ENCODE peak calls at places on chromosomes 4 and X, in ten cellular contexts. One of them, this sample, is unnamed.

GRCh38 chrX:21666679-21667078 is 8.5 kb upstream of the KLHL34 start:
- DNase-seq in bronchial epithelial cell: no peak
- DNase-seq in CD8-positive, alpha-beta T cell: no peak
- DNase-seq in skeletal muscle cell: no peak
- DNase-seq in stimulated activated CD4-positive, alpha-beta T cell treated with anti-CD3 and anti-CD28 coated beads, Interleukin-12 subunit alpha, Interleukin-12 subunit beta, amount 100 ng/mL, for 48 hours: no peak
- DNase-seq in breast epithelium: no peak
- DNase-seq in NCI-H2029: no peak
- DNase-seq in naive thymus-derived CD8-positive, alpha-beta T cell: no peak
- DNase-seq in T-helper 1 cell: no peak
- DNase-seq in ELF-1: no peak
- DNase-seq in this sample: no peak

GRCh38 chr4:37632836-37633235 is 53.3 kb downstream of the RELL1 start:
- DNase-seq in bronchial epithelial cell: no peak
- DNase-seq in CD8-positive, alpha-beta T cell: no peak
- DNase-seq in skeletal muscle cell: no peak
- DNase-seq in stimulated activated CD4-positive, alpha-beta T cell treated with anti-CD3 and anti-CD28 coated beads, Interleukin-12 subunit alpha, Interleukin-12 subunit beta, amount 100 ng/mL, for 48 hours: no peak
- DNase-seq in breast epithelium: no peak
- DNase-seq in NCI-H2029: no peak
- DNase-seq in naive thymus-derived CD8-positive, alpha-beta T cell: no peak
- DNase-seq in T-helper 1 cell: no peak
- DNase-seq in ELF-1: no peak
- DNase-seq in this sample: no peak

GRCh38 chr4:73929285-73929684 is 52.5 kb downstream of the PF4 start:
- DNase-seq in bronchial epithelial cell: peak; percentile 72
- DNase-seq in CD8-positive, alpha-beta T cell: no peak
- DNase-seq in skeletal muscle cell: no peak
- DNase-seq in stimulated activated CD4-positive, alpha-beta T cell treated with anti-CD3 and anti-CD28 coated beads, Interleukin-12 subunit alpha, Interleukin-12 subunit beta, amount 100 ng/mL, for 48 hours: no peak
- DNase-seq in breast epithelium: no peak
- DNase-seq in NCI-H2029: no peak
- DNase-seq in naive thymus-derived CD8-positive, alpha-beta T cell: no peak
- DNase-seq in T-helper 1 cell: no peak
- DNase-seq in ELF-1: no peak
- DNase-seq in this sample: no peak

GRCh38 chrX:131617182-131617581 is 73.3 kb downstream of the OR13H1 start:
- DNase-seq in bronchial epithelial cell: peak; percentile 8
- DNase-seq in CD8-positive, alpha-beta T cell: no peak
- DNase-seq in skeletal muscle cell: peak; percentile 69
- DNase-seq in stimulated activated CD4-positive, alpha-beta T cell treated with anti-CD3 and anti-CD28 coated beads, Interleukin-12 subunit alpha, Interleukin-12 subunit beta, amount 100 ng/mL, for 48 hours: no peak
- DNase-seq in breast epithelium: no peak
- DNase-seq in NCI-H2029: no peak
- DNase-seq in naive thymus-derived CD8-positive, alpha-beta T cell: no peak
- DNase-seq in T-helper 1 cell: no peak
- DNase-seq in ELF-1: no peak
- DNase-seq in this sample: no peak

GRCh38 chrX:123773258-123773978 is 40.6 kb upstream of the THOC2 start:
- DNase-seq in bronchial epithelial cell: no peak
- DNase-seq in CD8-positive, alpha-beta T cell: no peak
- DNase-seq in skeletal muscle cell: no peak
- DNase-seq in stimulated activated CD4-positive, alpha-beta T cell treated with anti-CD3 and anti-CD28 coated beads, Interleukin-12 subunit alpha, Interleukin-12 subunit beta, amount 100 ng/mL, for 48 hours: no peak
- DNase-seq in breast epithelium: no peak
- DNase-seq in NCI-H2029: no peak
- DNase-seq in naive thymus-derived CD8-positive, alpha-beta T cell: no peak
- DNase-seq in T-helper 1 cell: no peak
- DNase-seq in ELF-1: no peak
- DNase-seq in this sample: no peak

GRCh38 chr4:27701563-27701962 is 840.9 kb downstream of the STIM2 start:
- DNase-seq in bronchial epithelial cell: no peak
- DNase-seq in CD8-positive, alpha-beta T cell: no peak
- DNase-seq in skeletal muscle cell: peak; percentile 36
- DNase-seq in stimulated activated CD4-positive, alpha-beta T cell treated with anti-CD3 and anti-CD28 coated beads, Interleukin-12 subunit alpha, Interleukin-12 subunit beta, amount 100 ng/mL, for 48 hours: no peak
- DNase-seq in breast epithelium: no peak
- DNase-seq in NCI-H2029: no peak
- DNase-seq in naive thymus-derived CD8-positive, alpha-beta T cell: no peak
- DNase-seq in T-helper 1 cell: no peak
- DNase-seq in ELF-1: no peak
- DNase-seq in this sample: no peak

GRCh38 chr4:155419266-155419665 is 42.5 kb upstream of the MAP9 start:
- DNase-seq in bronchial epithelial cell: peak; percentile 68
- DNase-seq in CD8-positive, alpha-beta T cell: no peak
- DNase-seq in skeletal muscle cell: no peak
- DNase-seq in stimulated activated CD4-positive, alpha-beta T cell treated with anti-CD3 and anti-CD28 coated beads, Interleukin-12 subunit alpha, Interleukin-12 subunit beta, amount 100 ng/mL, for 48 hours: no peak
- DNase-seq in breast epithelium: no peak
- DNase-seq in NCI-H2029: no peak
- DNase-seq in naive thymus-derived CD8-positive, alpha-beta T cell: no peak
- DNase-seq in T-helper 1 cell: no peak
- DNase-seq in ELF-1: no peak
- DNase-seq in this sample: no peak

GRCh38 chrX:42533761-42534160 is 244.2 kb downstream of the PPP1R2C start:
- DNase-seq in bronchial epithelial cell: no peak
- DNase-seq in CD8-positive, alpha-beta T cell: no peak
- DNase-seq in skeletal muscle cell: no peak
- DNase-seq in stimulated activated CD4-positive, alpha-beta T cell treated with anti-CD3 and anti-CD28 coated beads, Interleukin-12 subunit alpha, Interleukin-12 subunit beta, amount 100 ng/mL, for 48 hours: no peak
- DNase-seq in breast epithelium: no peak
- DNase-seq in NCI-H2029: no peak
- DNase-seq in naive thymus-derived CD8-positive, alpha-beta T cell: no peak
- DNase-seq in T-helper 1 cell: no peak
- DNase-seq in ELF-1: no peak
- DNase-seq in this sample: no peak

GRCh38 chrX:72358313-72358712 is 52.6 kb upstream of the CITED1 start:
- DNase-seq in bronchial epithelial cell: peak; percentile 41
- DNase-seq in CD8-positive, alpha-beta T cell: no peak
- DNase-seq in skeletal muscle cell: no peak
- DNase-seq in stimulated activated CD4-positive, alpha-beta T cell treated with anti-CD3 and anti-CD28 coated beads, Interleukin-12 subunit alpha, Interleukin-12 subunit beta, amount 100 ng/mL, for 48 hours: no peak
- DNase-seq in breast epithelium: no peak
- DNase-seq in NCI-H2029: no peak
- DNase-seq in naive thymus-derived CD8-positive, alpha-beta T cell: no peak
- DNase-seq in T-helper 1 cell: no peak
- DNase-seq in ELF-1: no peak
- DNase-seq in this sample: no peak